ENCODE peak calls at places on chromosomes 7 and 10, in five cellular contexts. T is MM.1S, F is BE2C, I is kidney, V is hepatocyte. B is an unnamed sample. For H3K9me3 and H3K4me1, the result is how much of the 10 kb centered on the place peaks cover.

GRCh38 chr7:41538810-41539724 is 163.8 kb downstream of the INHBA start:
- DNase-seq in T (no peak), F (no peak), I (no peak), V (no peak), B (no peak)

GRCh38 chr10:8873310-8873709 is 818.8 kb downstream of the GATA3 start:
- DNase-seq in T (no peak), F (no peak), I (no peak), V (peak), B (no peak)

GRCh38 chr10:31620236-31621151 is 301.5 kb downstream of the ZEB1 start:
- DNase-seq in T (no peak), F (no peak), I (peak), V (no peak), B (no peak)

GRCh38 chr7:47358944-47359588 is 222.8 kb downstream of the TNS3 start:
- DNase-seq in T (no peak), F (no peak), I (no peak), V (no peak), B (no peak)

GRCh38 chr7:151064993-151065392 is 5.6 kb downstream of the SLC4A2 start:
- DNase-seq in T (no peak), F (no peak), I (no peak), V (no peak), B (no peak)

GRCh38 chr10:122116331-122116730 is 127.4 kb downstream of the TACC2 start:
- DNase-seq in T (no peak), F (no peak), I (no peak), V (peak), B (no peak)

GRCh38 chr10:47283101-47283630 is 16.8 kb upstream of the GDF10 start:
- DNase-seq in T (no peak), F (no peak), I (no peak), V (no peak), B (no peak)

GRCh38 chr7:82897500-82897899 is 265.2 kb downstream of the PCLO start:
- DNase-seq in T (no peak), F (no peak), I (no peak), V (no peak), B (no peak)

GRCh38 chr10:127600479-127600878 is 51.4 kb downstream of the NPS start:
- DNase-seq in T (no peak), F (no peak), I (no peak), V (no peak), B (no peak)

GRCh38 chr10:28254290-28254985 is 48.4 kb downstream of the MPP7 start:
- DNase-seq in T (no peak), F (no peak), I (no peak), V (peak), B (no peak)

GRCh38 chr10:789831-790701 is 100.6 kb upstream of the DIP2C start:
- DNase-seq in T (no peak), F (no peak), I (peak), V (no peak), B (no peak)

GRCh38 chr7:138000081-138000701 is 1.7 kb downstream of the CREB3L2 start:
- DNase-seq in T (peak), F (no peak), I (peak), V (peak), B (no peak)

GRCh38 chr10:24814568-24815313 is 91.1 kb upstream of the ARHGAP21 start:
- DNase-seq in T (no peak), F (no peak), I (no peak), V (no peak), B (no peak)

GRCh38 chr10:132820056-132820455 is 34.1 kb upstream of the NKX6-2 start:
- DNase-seq in T (no peak), F (no peak), I (no peak), V (no peak), B (no peak)
- H3K9me3 ChIP-seq in T (under half), F (under half), I (under half), V (under half), B (under half)

DNA sequence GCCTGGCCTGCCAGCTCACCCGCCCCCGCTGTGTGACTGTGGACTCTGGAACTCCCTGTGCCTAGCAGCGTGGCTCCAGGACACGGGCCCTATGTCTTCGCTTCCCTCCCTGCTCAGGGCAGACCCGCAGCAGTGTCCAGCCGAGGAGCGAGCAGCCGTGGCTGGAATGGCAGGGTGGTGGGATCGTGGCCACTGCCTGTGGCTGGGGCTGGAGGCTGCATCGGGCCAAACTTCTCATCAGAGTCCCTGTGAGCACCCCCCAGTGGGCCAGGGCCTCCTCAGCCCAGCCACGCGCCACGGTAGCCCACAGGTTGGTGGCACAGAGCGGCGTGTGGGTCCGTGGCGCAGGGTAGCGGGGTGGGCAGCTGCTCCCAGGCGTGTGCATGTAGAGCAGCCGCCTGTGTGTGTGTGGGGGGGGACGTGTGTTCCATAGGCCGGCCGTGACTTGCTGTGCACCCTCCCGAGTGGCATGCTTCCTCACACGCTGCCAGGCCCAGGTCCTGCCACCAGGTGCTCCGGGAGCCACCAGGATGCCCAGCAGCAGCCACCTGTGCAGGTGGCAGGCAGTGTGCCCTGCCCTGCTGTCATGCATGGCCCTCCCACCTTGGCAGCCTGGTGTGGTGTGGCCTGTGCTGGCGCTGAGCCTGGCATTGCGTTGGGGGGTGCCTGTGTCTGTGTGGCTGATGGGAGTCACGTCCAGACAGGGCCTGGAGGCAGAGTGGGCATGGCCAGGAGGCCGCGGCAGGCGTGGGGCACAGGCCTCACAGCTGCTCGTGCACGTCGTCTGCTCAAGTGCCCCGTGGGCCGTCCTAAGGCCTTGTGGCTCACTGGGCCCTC is 8.4 kb downstream of the TTYH3 start:
- DNase-seq in T (no peak), F (no peak), I (peak), V (no peak), B (no peak)
- H3K4me1 ChIP-seq in T (under half), F (half or more), I (under half), V (half or more), B (half or more)

GRCh38 chr7:92485267-92485892 is 7.6 kb upstream of the ERVW-1 start:
- DNase-seq in T (no peak), F (no peak), I (no peak), V (no peak), B (no peak)

GRCh38 chr7:92489634-92490033 is 11.9 kb upstream of the ERVW-1 start:
- DNase-seq in T (no peak), F (no peak), I (no peak), V (no peak), B (no peak)

GRCh38 chr7:92485974-92486373 is 8.2 kb upstream of the ERVW-1 start:
- DNase-seq in T (no peak), F (no peak), I (no peak), V (no peak), B (no peak)
- H3K4me3 ChIP-seq in T (no peak), F (no peak), I (no peak), V (no peak), B (no peak)

DNA sequence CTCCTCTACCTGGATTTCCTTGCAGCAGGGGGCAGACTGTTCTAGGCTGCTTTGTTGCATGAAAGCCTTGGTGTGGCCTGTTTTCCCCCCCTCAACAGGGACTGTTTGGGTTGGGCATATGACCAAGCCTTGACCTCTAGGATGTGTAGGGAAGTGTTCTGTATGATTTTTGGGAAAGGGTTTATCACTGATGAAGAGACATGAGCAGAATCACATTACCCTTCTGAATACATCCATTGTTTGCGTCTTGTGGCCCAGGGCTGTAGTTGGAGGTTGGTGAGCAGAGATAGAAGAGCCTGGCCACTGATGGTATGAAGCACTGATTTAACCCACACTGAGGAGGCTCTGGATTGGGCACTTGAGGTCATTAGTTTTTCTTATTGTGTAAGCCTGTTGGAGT is 26.6 kb downstream of the ZNF12 start:
- DNase-seq in T (no peak), F (no peak), I (no peak), V (no peak), B (no peak)
- H3K9me3 ChIP-seq in T (under half), F (under half), I (half or more), V (under half), B (half or more)

GRCh38 chr10:69732147-69732825 is 69.4 kb upstream of the COL13A1 start:
- DNase-seq in T (no peak), F (no peak), I (no peak), V (no peak), B (peak)

GRCh38 chr10:69731184-69731583 is 70.5 kb upstream of the COL13A1 start:
- DNase-seq in T (no peak), F (no peak), I (no peak), V (peak), B (peak)

GRCh38 chr10:69731698-69732097 is 70.0 kb upstream of the COL13A1 start:
- DNase-seq in T (no peak), F (no peak), I (no peak), V (no peak), B (peak)

GRCh38 chr10:69729326-69730048 is 72.2 kb upstream of the COL13A1 start:
- DNase-seq in T (no peak), F (no peak), I (no peak), V (no peak), B (peak)

DNA sequence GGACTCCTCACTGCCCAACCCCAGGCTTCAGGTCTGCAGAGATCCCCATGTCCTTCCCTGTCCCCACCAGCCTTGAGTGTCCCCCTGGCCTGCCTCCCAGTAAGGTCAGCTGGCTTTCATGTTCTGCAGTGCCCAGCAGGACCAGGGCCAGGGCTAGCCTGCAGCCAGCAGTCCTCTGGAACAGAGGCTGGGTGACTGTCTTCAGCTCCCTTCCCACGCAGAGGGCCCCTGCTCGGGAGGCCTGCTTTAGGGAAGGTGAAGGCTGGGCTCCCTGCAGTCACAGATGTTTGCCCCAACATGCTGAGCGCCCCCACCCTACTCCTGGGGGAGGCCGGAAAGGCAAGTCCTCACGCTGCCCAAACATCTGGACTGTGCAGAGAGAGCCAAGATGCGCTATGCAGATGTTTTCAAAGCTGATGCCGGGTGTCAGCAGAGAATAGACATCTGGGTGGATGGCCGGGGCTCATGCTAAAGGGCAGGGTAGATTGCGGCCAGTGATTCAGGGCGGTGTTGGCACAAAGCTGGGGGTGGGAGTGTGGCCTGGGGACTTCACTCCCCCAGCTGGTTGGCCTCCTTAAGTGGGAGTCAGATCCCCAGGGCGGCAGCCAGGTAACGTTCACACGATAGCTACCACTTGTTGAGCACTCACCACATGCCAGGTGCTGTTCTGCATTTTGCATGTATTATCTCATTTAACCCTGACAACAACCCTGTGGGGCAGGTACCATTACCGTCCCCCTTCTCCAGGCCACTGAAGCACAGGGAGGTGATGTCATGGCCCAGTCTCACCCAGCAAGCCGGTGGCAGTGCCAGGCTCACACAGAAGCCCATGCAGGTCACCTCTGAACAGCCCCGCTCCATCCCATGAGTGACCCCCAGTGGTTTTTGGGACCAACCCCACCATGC is 71.2 kb upstream of the COL13A1 start:
- DNase-seq in T (no peak), F (no peak), I (no peak), V (peak), B (peak)
- H3K4me1 ChIP-seq in T (under half), F (under half), I (under half), V (under half), B (under half)

GRCh38 chr7:1012004-1012348 is 29.0 kb downstream of the CYP2W1 start:
- DNase-seq in T (no peak), F (no peak), I (no peak), V (no peak), B (no peak)

GRCh38 chr7:1010226-1010625 is 27.2 kb downstream of the CYP2W1 start:
- DNase-seq in T (no peak), F (no peak), I (no peak), V (no peak), B (no peak)

GRCh38 chr7:1011297-1012003 is 28.5 kb downstream of the CYP2W1 start:
- DNase-seq in T (no peak), F (no peak), I (no peak), V (no peak), B (no peak)

GRCh38 chr7:1014681-1015080 is 29.7 kb upstream of the GPR146 start:
- DNase-seq in T (no peak), F (no peak), I (no peak), V (no peak), B (no peak)

GRCh38 chr7:1012392-1013095 is 29.6 kb downstream of the CYP2W1 start:
- DNase-seq in T (no peak), F (no peak), I (no peak), V (no peak), B (no peak)
- H3K4me3 ChIP-seq in T (no peak), F (no peak), I (no peak), V (no peak), B (no peak)

GRCh38 chr7:66860767-66861166 is 60.3 kb upstream of the TMEM248 start:
- DNase-seq in T (no peak), F (no peak), I (no peak), V (no peak), B (no peak)
- H3K9me3 ChIP-seq in T (under half), F (under half), I (under half), V (under half), B (under half)

GRCh38 chr10:73867126-73867807 is 7.1 kb downstream of the CAMK2G start:
- DNase-seq in T (no peak), F (no peak), I (no peak), V (no peak), B (no peak)
- H3K4me1 ChIP-seq in T (under half), F (under half), I (under half), V (under half), B (under half)